ENCODE peak calls at places on chromosome 13, in five cellular contexts. M is AG04449, W is body of pancreas, A is AG08396, X is ELF-1. Z is an unnamed sample.

GRCh38 chr13:43360911-43361605 is 337.7 kb downstream of the DNAJC15 start:
- DNase-seq in M (no peak), W (no peak), A (no peak), X (no peak), Z (peak)

GRCh38 chr13:78762825-78763224 is 103.9 kb upstream of the OBI1 start:
- DNase-seq in M (no peak), W (no peak), A (no peak), X (no peak), Z (peak)

GRCh38 chr13:97506511-97506910 is 72.5 kb downstream of the RAP2A start:
- DNase-seq in M (no peak), W (peak), A (no peak), X (no peak), Z (no peak)

GRCh38 chr13:28574617-28575142 is 79.8 kb upstream of the FLT1 start:
- DNase-seq in M (peak), W (peak), A (peak), X (peak), Z (peak)

GRCh38 chr13:32426981-32427851 is 714 bp downstream of the N4BP2L1 start:
- DNase-seq in M (no peak), W (peak), A (peak), X (peak), Z (no peak)

GRCh38 chr13:37361608-37362007 is 237.0 kb downstream of the POSTN start:
- DNase-seq in M (no peak), W (no peak), A (no peak), X (no peak), Z (no peak)

GRCh38 chr13:90868321-90868920 is 479.1 kb upstream of the MIR17HG start:
- DNase-seq in M (no peak), W (no peak), A (peak), X (no peak), Z (no peak)

GRCh38 chr13:111577956-111578595 is 257.6 kb downstream of the TEX29 start:
- DNase-seq in M (no peak), W (no peak), A (no peak), X (no peak), Z (no peak)

GRCh38 chr13:99984463-99985242 is 3.1 kb downstream of the ZIC2 start:
- DNase-seq in M (no peak), W (no peak), A (no peak), X (peak), Z (peak)

GRCh38 chr13:20401958-20402856 is 123.5 kb downstream of the CRYL1 start:
- DNase-seq in M (peak), W (no peak), A (no peak), X (no peak), Z (peak)

Z was measured in Daoy.